ENCODE peak calls at places on chromosome 14, in nine cellular contexts. Z is HT1080; C is AG08396; J is cardiac muscle cell; U is HTR-8/SVneo; T is RPMI7951; B is A549; X is upper lobe of right lung; M is CD4-positive, CD25-positive, alpha-beta regulatory T cell. W is an unnamed sample.

GRCh38 chr14:95901014-95901413 is 24.4 kb downstream of the TUNAR start:
- DNase-seq in Z (peak; percentile 49), C (peak; percentile 46), J (no peak), U (peak; percentile 22), T (peak; percentile 70), B (no peak), X (no peak), M (no peak), W (no peak)

GRCh38 chr14:100580316-100581227 is 6.6 kb downstream of the BEGAIN start:
- DNase-seq in Z (no peak), C (no peak), J (no peak), U (no peak), T (no peak), B (no peak), X (peak; percentile 40), M (no peak), W (no peak)

GRCh38 chr14:106347890-106348755 is 821.7 kb downstream of the TMEM121 start:
- DNase-seq in Z (no peak), C (no peak), J (no peak), U (no peak), T (no peak), B (no peak), X (no peak), M (no peak), W (no peak)

GRCh38 chr14:105889666-105890473 is 363.5 kb downstream of the TMEM121 start:
- DNase-seq in Z (no peak), C (no peak), J (no peak), U (no peak), T (no peak), B (no peak), X (peak; percentile 57), M (no peak), W (no peak)

GRCh38 chr14:60590907-60591510 is 58.3 kb downstream of the SIX1 start:
- DNase-seq in Z (no peak), C (no peak), J (no peak), U (no peak), T (no peak), B (no peak), X (no peak), M (no peak), W (no peak)

GRCh38 chr14:61566537-61567225 is 128.6 kb upstream of the HIF1A start:
- DNase-seq in Z (peak; percentile 44), C (peak; percentile 43), J (no peak), U (no peak), T (peak; percentile 58), B (no peak), X (no peak), M (no peak), W (peak; percentile 31)

GRCh38 chr14:50542941-50543418 is 10.6 kb upstream of the MAP4K5 start:
- DNase-seq in Z (no peak), C (peak; percentile 44), J (peak; percentile 50), U (peak; percentile 54), T (peak; percentile 44), B (peak; percentile 59), X (no peak), M (peak; percentile 9), W (peak; percentile 46)

GRCh38 chr14:26820578-26820977 is 222.7 kb upstream of the NOVA1 start:
- DNase-seq in Z (no peak), C (no peak), J (no peak), U (no peak), T (no peak), B (no peak), X (no peak), M (no peak), W (no peak)

GRCh38 chr14:103745424-103745823 is 29.8 kb downstream of the ZFYVE21 start:
- DNase-seq in Z (no peak), C (no peak), J (no peak), U (no peak), T (no peak), B (no peak), X (no peak), M (no peak), W (no peak)

GRCh38 chr14:95263527-95264231 is 56.0 kb downstream of the CLMN start:
- DNase-seq in Z (no peak), C (no peak), J (no peak), U (no peak), T (no peak), B (no peak), X (no peak), M (no peak), W (no peak)

GRCh38 chr14:61472801-61473376 is 151.5 kb downstream of the PRKCH start:
- DNase-seq in Z (peak; percentile 32), C (no peak), J (no peak), U (no peak), T (no peak), B (no peak), X (no peak), M (peak; percentile 60), W (no peak)

GRCh38 chr14:90281261-90281660 is 24.9 kb downstream of the PSMC1 start:
- DNase-seq in Z (peak; percentile 90), C (peak; percentile 82), J (no peak), U (peak; percentile 63), T (peak; percentile 52), B (no peak), X (no peak), M (no peak), W (peak; percentile 72)